ENCODE peak calls at places on chromosomes 1 and 21, in four cellular contexts. X is SJSA1, D is mesenchymal stem cell, Z is A549. A is an unnamed sample.

GRCh38 chr1:219441884-219442283 is 171.0 kb downstream of the ZC3H11B start:
- DNase-seq in X (no peak), Z (no peak), D (no peak), A (no peak)

GRCh38 chr1:13807213-13807612 is 107.2 kb downstream of the PRDM2 start:
- DNase-seq in Z (peak; percentile 4), D (peak; percentile 31), X (no peak), A (no peak)

GRCh38 chr1:218686258-218686657 is 341.1 kb downstream of the TGFB2 start:
- DNase-seq in D (peak; percentile 85), Z (no peak), X (peak; percentile 83), A (no peak)

GRCh38 chr1:116390195-116390594 is 17.2 kb downstream of the ATP1A1 start:
- DNase-seq in D (no peak), Z (no peak), X (no peak), A (no peak)

GRCh38 chr1:92858564-92859399 is 26.9 kb downstream of the RPL5 start:
- DNase-seq in D (peak; percentile 84), Z (peak; percentile 57), X (peak; percentile 77), A (peak; percentile 87)

GRCh38 chr1:205687242-205687641 is 6.9 kb upstream of the SLC45A3 start:
- DNase-seq in X (no peak), Z (no peak), D (no peak), A (no peak)

GRCh38 chr1:242391896-242392295 is 132.6 kb downstream of the PLD5 start:
- DNase-seq in X (no peak), Z (no peak), D (no peak), A (no peak)

GRCh38 chr1:209157514-209158285 is 425.8 kb upstream of the CAMK1G start:
- DNase-seq in X (no peak), D (no peak), Z (no peak), A (peak; percentile 96)

GRCh38 chr21:35020446-35020845 is 28.7 kb downstream of the RUNX1 start:
- DNase-seq in Z (no peak), X (no peak), D (no peak), A (no peak)

GRCh38 chr1:151006331-151007052 is at the start of gene MINDY1:
- DNase-seq in X (peak; percentile 80), D (peak; percentile 96), Z (peak; percentile 95), A (peak; percentile 78)

GRCh38 chr1:41341756-41342562 is 19.3 kb upstream of the FOXO6 start:
- DNase-seq in Z (no peak), X (no peak), D (peak; percentile 69), A (no peak)

GRCh38 chr1:196063307-196063706 is 544.9 kb downstream of the KCNT2 start:
- DNase-seq in X (no peak), D (no peak), Z (no peak), A (no peak)

GRCh38 chr1:108482708-108483107 is 32.6 kb downstream of the NBPF6 start:
- DNase-seq in Z (no peak), D (no peak), X (no peak), A (no peak)

GRCh38 chr1:192830596-192831241 is 21.9 kb downstream of the RGS2 start:
- DNase-seq in D (no peak), X (no peak), Z (no peak), A (no peak)

GRCh38 chr1:30512253-30512921 is 211.0 kb downstream of the MATN1 start:
- DNase-seq in X (peak; percentile 59), D (no peak), Z (no peak), A (no peak)
- H3K27ac ChIP-seq in X (peak overlapping the region; percentile 33), D (no peak overlapping the region), Z (peak overlapping the region; percentile 73), A (no peak overlapping the region)

DNA sequence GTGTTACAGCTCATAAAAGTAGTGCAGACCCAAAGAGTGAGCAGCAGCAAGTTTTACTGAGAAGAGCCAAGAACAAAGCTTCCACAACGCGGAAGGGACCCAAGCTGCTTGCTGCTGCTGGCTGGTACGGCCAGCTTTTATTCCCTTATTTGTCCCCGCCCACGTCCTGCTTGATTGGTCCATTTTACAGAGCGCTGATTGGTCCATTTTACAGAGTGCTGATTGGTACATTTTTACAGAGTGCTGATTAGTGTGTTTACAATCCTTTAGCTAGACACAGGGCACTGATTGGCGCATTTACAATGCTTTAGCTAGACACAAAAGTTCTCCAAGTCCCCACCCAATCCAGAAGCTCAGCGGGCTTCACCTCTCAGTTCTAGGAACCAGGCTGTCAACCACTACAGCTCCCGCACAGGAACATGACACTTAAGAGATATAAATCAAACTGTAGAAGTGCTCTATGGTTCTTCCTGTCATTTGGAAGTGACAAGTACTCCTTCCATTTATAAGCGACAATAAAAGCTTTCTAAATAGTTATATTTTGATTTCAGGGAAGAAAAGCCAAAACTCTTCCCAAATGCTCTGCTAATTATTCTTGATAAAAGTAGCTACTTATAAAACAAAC is 28.5 kb downstream of the RNF115 start:
- DNase-seq in X (no peak), Z (no peak), D (no peak), A (no peak)
- H3K27ac ChIP-seq in X (no peak overlapping the region), Z (no peak overlapping the region), D (no peak overlapping the region), A (no peak overlapping the region)

GRCh38 chr1:155205035-155205434 is 2.7 kb downstream of the THBS3 start:
- DNase-seq in D (no peak), Z (no peak), X (no peak), A (no peak)

GRCh38 chr1:155200920-155201319 is 6.8 kb downstream of the THBS3 start:
- DNase-seq in Z (no peak), D (no peak), X (no peak), A (no peak)

GRCh38 chr1:155199792-155200191 is 7.9 kb downstream of the THBS3 start:
- DNase-seq in X (no peak), D (no peak), Z (no peak), A (no peak)

GRCh38 chr1:155202198-155202597 is 5.5 kb downstream of the THBS3 start:
- DNase-seq in D (no peak), Z (no peak), X (no peak), A (no peak)

DNA sequence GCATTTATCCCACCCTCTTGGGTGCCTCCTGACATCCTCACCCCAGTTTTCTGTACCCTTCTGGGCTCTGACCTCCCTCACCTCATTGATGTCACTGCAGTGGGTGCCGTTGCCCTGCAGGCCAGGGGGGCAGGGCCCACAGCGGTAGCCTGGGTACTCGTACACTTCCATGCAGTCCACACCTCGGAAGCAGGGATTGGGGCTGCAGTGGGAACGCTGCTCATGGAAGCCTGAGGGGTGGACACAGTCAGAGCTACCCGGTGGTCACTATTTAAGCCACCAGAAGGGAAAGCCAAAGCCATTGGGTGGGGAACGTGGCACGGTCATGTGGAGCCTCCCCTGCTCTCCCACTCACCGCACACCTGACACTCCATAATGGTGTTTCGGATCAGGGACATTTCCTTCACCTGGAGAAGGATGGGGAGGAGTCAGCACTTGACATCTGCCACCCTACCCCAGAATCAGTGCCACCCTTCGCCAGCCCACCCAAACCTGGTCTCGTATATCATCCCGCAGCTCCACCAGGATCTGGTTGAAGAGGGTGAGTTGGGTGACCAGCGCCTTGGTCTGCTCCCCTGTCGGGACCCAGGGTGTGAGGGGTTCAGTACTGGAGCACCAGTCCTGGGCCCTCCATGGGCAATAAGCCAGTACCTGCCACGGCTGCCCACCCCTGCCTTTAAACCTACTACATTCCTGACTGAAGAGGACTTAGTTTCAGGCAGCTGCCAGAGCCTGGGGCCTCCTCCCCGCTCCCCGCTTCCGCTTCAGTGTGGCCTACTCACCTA is 4.8 kb downstream of the THBS3 start:
- DNase-seq in D (no peak), Z (no peak), X (no peak), A (no peak)
- H3K27ac ChIP-seq in D (no peak overlapping the region), Z (no peak overlapping the region), X (no peak overlapping the region), A (no peak overlapping the region)

GRCh38 chr1:53552146-53552940 is 93.1 kb downstream of the DMRTB1 start:
- DNase-seq in X (peak; percentile 26), D (no peak), Z (no peak), A (peak; percentile 54)
- H3K27ac ChIP-seq in X (no peak overlapping the region), D (peak overlapping the region; percentile 11), Z (no peak overlapping the region), A (no peak overlapping the region)

DNA sequence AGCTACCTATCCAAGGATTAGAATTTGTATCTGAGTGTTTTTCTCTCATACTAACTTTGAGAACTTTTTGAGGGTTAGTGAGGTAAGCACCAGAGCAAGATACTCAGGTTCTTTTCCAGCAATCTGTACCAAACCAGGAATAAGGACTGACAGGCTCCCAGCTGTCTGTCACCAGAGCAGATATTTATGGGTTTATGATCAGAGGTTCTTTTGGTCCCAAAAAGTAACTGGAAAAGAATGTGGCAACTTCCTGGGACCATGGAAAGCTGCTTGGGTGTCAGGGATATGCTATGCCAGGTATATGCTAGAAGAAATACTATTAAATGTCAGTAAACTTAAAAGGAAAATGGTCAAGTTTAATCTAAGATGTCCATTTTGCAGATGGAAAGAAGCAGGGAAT is 75.7 kb upstream of the ZNF326 start:
- DNase-seq in D (no peak), X (no peak), Z (no peak), A (no peak)
- H3K27ac ChIP-seq in D (peak overlapping the region; percentile 18), X (no peak overlapping the region), Z (peak overlapping the region; percentile 85), A (no peak overlapping the region)

GRCh38 chr1:33163621-33164071 is 18.2 kb downstream of the TRIM62 start:
- DNase-seq in Z (no peak), D (peak; percentile 53), X (peak; percentile 80), A (peak; percentile 96)

GRCh38 chr1:33162141-33162540 is 19.7 kb downstream of the TRIM62 start:
- DNase-seq in Z (no peak), X (no peak), D (no peak), A (no peak)

GRCh38 chr1:33158366-33158765 is 23.5 kb downstream of the TRIM62 start:
- DNase-seq in X (no peak), D (no peak), Z (no peak), A (no peak)

GRCh38 chr1:33159577-33159976 is 22.3 kb downstream of the TRIM62 start:
- DNase-seq in X (no peak), D (no peak), Z (no peak), A (no peak)

DNA sequence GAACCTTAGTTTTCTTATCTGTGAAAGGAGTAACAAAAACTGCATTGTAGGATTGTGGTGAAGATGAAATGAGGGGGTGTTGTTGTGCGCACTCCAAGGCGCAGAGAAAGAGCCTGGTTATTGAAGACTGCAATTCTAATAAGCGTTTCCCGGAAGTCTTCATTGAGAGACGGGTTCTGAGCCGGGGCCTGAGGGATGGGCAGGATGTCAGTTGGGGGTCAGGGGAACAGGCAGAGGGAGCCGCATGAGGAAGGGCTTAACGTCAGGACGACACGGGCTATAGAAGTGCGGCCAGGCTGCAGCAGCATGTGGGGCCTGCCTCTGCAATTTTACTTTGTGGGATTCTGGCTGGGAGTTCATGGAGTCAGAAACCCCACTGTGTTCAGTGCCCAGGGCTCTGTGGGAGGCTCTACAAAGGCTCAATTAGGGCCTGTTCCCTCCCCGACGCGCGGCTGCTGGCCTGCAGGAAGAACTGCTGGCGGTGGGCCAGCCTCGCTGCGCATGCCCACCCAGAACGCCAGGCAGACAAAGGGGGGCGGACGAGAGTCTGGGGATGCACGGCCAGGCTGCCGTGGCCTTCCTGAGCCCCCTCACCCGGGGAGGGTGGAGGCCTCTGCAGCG is 20.7 kb downstream of the TRIM62 start:
- DNase-seq in D (no peak), Z (no peak), X (peak; percentile 82), A (peak; percentile 97)
- H3K27ac ChIP-seq in D (peak overlapping the region; percentile 95), Z (no peak overlapping the region), X (peak overlapping the region; percentile 28), A (peak overlapping the region; percentile 64)

GRCh38 chr1:186854102-186854501 is 25.4 kb downstream of the PLA2G4A start:
- DNase-seq in Z (no peak), D (no peak), X (no peak), A (no peak)

GRCh38 chr1:186864296-186864695 is 35.5 kb downstream of the PLA2G4A start:
- DNase-seq in Z (no peak), D (peak; percentile 29), X (no peak), A (no peak)

GRCh38 chr1:186859995-186860394 is 31.2 kb downstream of the PLA2G4A start:
- DNase-seq in X (no peak), Z (no peak), D (no peak), A (no peak)

DNA sequence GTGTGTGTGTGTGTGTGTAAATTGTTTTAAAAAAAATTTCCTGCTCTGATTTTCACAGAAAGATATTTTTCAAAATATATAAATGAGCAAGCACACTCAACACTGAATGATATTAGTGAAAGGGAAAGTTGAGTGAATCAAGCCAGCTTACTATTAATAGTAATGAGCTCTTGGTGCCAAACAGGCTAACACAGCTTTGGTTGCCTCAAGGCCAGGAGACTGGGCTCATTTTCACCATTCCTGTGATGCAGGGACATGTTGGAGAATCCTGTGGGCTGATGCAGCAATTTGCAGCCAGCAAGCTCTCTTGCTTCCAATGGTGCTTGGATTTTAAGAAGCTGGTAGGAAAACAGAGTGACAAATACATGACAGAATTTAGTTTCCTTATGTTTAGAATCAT is 30.2 kb downstream of the PLA2G4A start:
- DNase-seq in Z (no peak), D (no peak), X (no peak), A (no peak)
- H3K27ac ChIP-seq in Z (no peak overlapping the region), D (no peak overlapping the region), X (no peak overlapping the region), A (no peak overlapping the region)

A was measured in SJCRH30.